ENCODE peak calls at places on chromosomes 16 and 17, in seven cellular contexts. Y, W, C, N, Q, X and H are unnamed samples.

GRCh38 chr16:23949630-23950290 is 114.0 kb downstream of the PRKCB start:
- DNase-seq in N (no peak), W (no peak), C (no peak), Q (peak; percentile 55), Y (peak; percentile 9), X (no peak), H (no peak)

GRCh38 chr16:86585821-86586611 is 7.7 kb downstream of the FOXL1 start:
- DNase-seq in X (peak; percentile 95), N (no peak), C (peak; percentile 86), Y (no peak), Q (no peak), W (no peak), H (peak; percentile 84)

GRCh38 chr16:73051216-73051615 is 3.3 kb upstream of the ZFHX3 start:
- DNase-seq in N (no peak), W (no peak), Y (no peak), C (no peak), Q (no peak), X (no peak), H (no peak)

GRCh38 chr16:52191533-52192134 is 355.3 kb downstream of the TOX3 start:
- DNase-seq in Y (peak; percentile 2), N (peak; percentile 84), X (peak; percentile 52), C (peak; percentile 2), Q (peak; percentile 40), W (peak; percentile 72), H (peak; percentile 7)

GRCh38 chr17:4463818-4464501 is 30.2 kb downstream of the SPNS3 start:
- DNase-seq in W (no peak), N (no peak), C (no peak), X (no peak), Q (no peak), Y (no peak), H (no peak)

GRCh38 chr16:87954826-87955225 is 3.6 kb downstream of the BANP start:
- DNase-seq in Y (no peak), W (no peak), X (no peak), N (no peak), Q (no peak), C (no peak), H (no peak)

GRCh38 chr16:85457366-85457765 is 155.8 kb upstream of the GSE1 start:
- DNase-seq in N (no peak), W (no peak), Q (no peak), C (no peak), X (peak; percentile 56), Y (no peak), H (no peak)

GRCh38 chr17:59190806-59191205 is 19.0 kb upstream of the SMG8 start:
- DNase-seq in W (no peak), N (no peak), Q (no peak), C (no peak), Y (no peak), X (no peak), H (no peak)

GRCh38 chr17:31492880-31493655 is 101.6 kb downstream of the RAB11FIP4 start:
- DNase-seq in Y (no peak), Q (peak; percentile 75), W (no peak), X (no peak), N (no peak), C (no peak), H (no peak)

GRCh38 chr16:86478779-86479178 is 31.5 kb upstream of the FOXF1 start:
- DNase-seq in C (no peak), X (no peak), Y (no peak), W (no peak), Q (no peak), N (no peak), H (no peak)

GRCh38 chr16:4979164-4979563 is 21.0 kb downstream of the SEC14L5 start:
- DNase-seq in X (no peak), C (no peak), N (no peak), W (no peak), Y (no peak), Q (no peak), H (no peak)

GRCh38 chr17:13919818-13920217 is 149.5 kb upstream of the COX10 start:
- DNase-seq in X (no peak), Q (no peak), C (no peak), W (no peak), Y (no peak), N (no peak), H (no peak)

GRCh38 chr17:50521517-50521916 is 11.0 kb upstream of the EPN3 start:
- DNase-seq in C (no peak), W (no peak), Q (no peak), N (no peak), X (no peak), Y (no peak), H (no peak)

GRCh38 chr17:77388384-77389306 is 247.9 kb downstream of the SEC14L1 start:
- DNase-seq in N (no peak), Y (no peak), W (no peak), C (no peak), X (peak; percentile 49), Q (no peak), H (no peak)

GRCh38 chr16:68090526-68090925 is 5.4 kb downstream of the NFATC3 start:
- DNase-seq in W (no peak), C (no peak), Q (no peak), X (no peak), N (no peak), Y (no peak), H (no peak)

GRCh38 chr17:47704781-47705180 is 10.8 kb downstream of the TBKBP1 start:
- DNase-seq in Y (no peak), C (no peak), N (no peak), Q (no peak), X (no peak), W (no peak), H (no peak)

GRCh38 chr16:66925322-66925840 is at the start of gene RRAD:
- DNase-seq in C (no peak), Y (no peak), N (peak; percentile 54), Q (peak; percentile 71), X (peak; percentile 56), W (no peak), H (no peak)

GRCh38 chr16:11061629-11062270 is 117.4 kb downstream of the CLEC16A start:
- DNase-seq in C (no peak), Q (no peak), W (no peak), Y (no peak), N (no peak), X (no peak), H (no peak)

GRCh38 chr16:12470311-12471229 is 333.1 kb downstream of the CPPED1 start:
- DNase-seq in Y (no peak), W (no peak), C (no peak), X (no peak), Q (no peak), N (no peak), H (no peak)

GRCh38 chr16:27290582-27290981 is 22.0 kb upstream of the NSMCE1 start:
- DNase-seq in C (no peak), W (no peak), X (no peak), Q (no peak), N (no peak), Y (no peak), H (no peak)

GRCh38 chr16:85888405-85889331 is 10.3 kb upstream of the IRF8 start:
- DNase-seq in Y (peak; percentile 59), Q (peak; percentile 57), N (no peak), X (peak; percentile 90), C (peak; percentile 29), W (no peak), H (peak; percentile 41)